ENCODE peak calls at places on chromosomes 12 and 14, in four cellular contexts. G is mucosa of descending colon, D is cardiac muscle cell, P is lower lobe of right lung. B is an unnamed sample.
A peak's percentile ranks its signal among the peaks of the same experiment; 100 is the strongest.

GRCh38 chr12:10283028-10283427 is 24.6 kb upstream of the KLRD1 start:
- DNase-seq in D (no peak), P (no peak), G (no peak), B (no peak)

GRCh38 chr12:89476889-89477288 is 47.7 kb downstream of the GALNT4 start:
- DNase-seq in D (no peak), P (no peak), G (no peak), B (no peak)

GRCh38 chr12:130719263-130719892 is 3.3 kb upstream of the RIMBP2 start:
- DNase-seq in G (no peak), D (no peak), P (no peak), B (no peak)

GRCh38 chr14:66634876-66635275 is 126.9 kb downstream of the GPHN start:
- DNase-seq in G (no peak), D (peak; percentile 23), P (no peak), B (no peak)

GRCh38 chr12:25699454-25699853 is 146.4 kb upstream of the LMNTD1 start:
- DNase-seq in P (no peak), D (peak; percentile 51), G (no peak), B (no peak)

GRCh38 chr12:3224530-3224903 is 147.3 kb downstream of the TSPAN9 start:
- DNase-seq in P (no peak), D (no peak), G (no peak), B (no peak)

GRCh38 chr14:74612346-74613021 is 447 bp upstream of the LTBP2 start:
- DNase-seq in G (peak; percentile 82), P (peak; percentile 87), D (peak; percentile 85), B (peak; percentile 90)

GRCh38 chr14:99312106-99312505 is 40.1 kb upstream of the BCL11B start:
- DNase-seq in G (no peak), D (no peak), P (no peak), B (no peak)

GRCh38 chr12:12741705-12742104 is 24.5 kb downstream of the CDKN1B start:
- DNase-seq in P (no peak), D (no peak), G (no peak), B (no peak)

GRCh38 chr12:49190317-49190716 is 1.4 kb upstream of the TUBA1A start:
- DNase-seq in G (no peak), D (no peak), P (no peak), B (no peak)

GRCh38 chr14:105149146-105149781 is 19.3 kb downstream of the JAG2 start:
- DNase-seq in D (no peak), G (peak; percentile 22), P (peak; percentile 39), B (peak; percentile 68)

GRCh38 chr12:62259311-62259992 is 752 bp upstream of the USP15 start:
- DNase-seq in D (no peak), G (no peak), P (no peak), B (no peak)

GRCh38 chr14:68246074-68246980 is 426.7 kb downstream of the RAD51B start:
- DNase-seq in P (no peak), D (peak; percentile 61), G (no peak), B (no peak)
- H3K4me1 ChIP-seq in P (peaks cover 70% of the 10 kb centered on the region), D (peaks cover 64% of the 10 kb centered on the region), G (peaks cover 52% of the 10 kb centered on the region), B (peaks cover 54% of the 10 kb centered on the region)

GRCh38 chr14:69909831-69910550 is 30.8 kb downstream of the SMOC1 start:
- DNase-seq in G (no peak), P (no peak), D (no peak), B (no peak)
- TF ChIP-seq CTCF in G (no peak), P (no peak), D (no peak), B (no peak)

DNA sequence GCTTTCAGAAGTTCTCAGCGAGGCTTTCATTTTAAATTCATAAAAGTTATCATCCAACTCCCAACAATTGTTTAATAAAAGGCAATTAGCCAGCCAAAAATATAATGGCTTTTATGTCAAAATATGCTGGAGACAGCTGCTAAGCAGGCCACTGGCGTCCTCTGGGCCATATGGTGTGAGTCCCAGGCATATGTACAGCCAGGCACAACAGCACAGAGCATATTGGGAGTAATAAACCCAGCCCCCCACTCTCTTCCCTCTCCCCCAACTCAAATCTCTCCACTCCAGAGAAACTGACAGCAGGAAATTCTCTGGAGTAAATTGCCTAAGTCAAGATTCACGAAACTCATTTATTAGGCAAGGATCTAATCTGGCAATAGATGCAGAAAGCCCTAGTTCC is 147.8 kb upstream of the SEL1L start:
- DNase-seq in D (no peak), P (no peak), G (no peak), B (no peak)
- H3K36me3 ChIP-seq in D (no peaks in the 10 kb centered on the region), P (no peaks in the 10 kb centered on the region), G (no peaks in the 10 kb centered on the region), B (no peaks in the 10 kb centered on the region)

GRCh38 chr14:32083789-32084188 is 6.7 kb downstream of the ARHGAP5 start:
- DNase-seq in D (no peak), G (no peak), P (no peak), B (no peak)
- H3K4me1 ChIP-seq in D (peaks cover 61% of the 10 kb centered on the region), G (peaks cover 59% of the 10 kb centered on the region), P (peaks cover 57% of the 10 kb centered on the region), B (peaks cover 78% of the 10 kb centered on the region)